ENCODE peak calls at places on chromosomes 3 and 15, in six cellular contexts. X is HepG2, M is SK-N-SH, D is GM12892, N is GM12878, Y is K562. K is an unnamed sample.
A peak's percentile ranks its signal among the peaks of the same experiment; 100 is the strongest.

GRCh38 chr3:168048414-168049330 is 47.1 kb downstream of the GOLIM4 start:
- DNase-seq in X (no peak), M (no peak), D (no peak), N (no peak), Y (no peak), K (no peak)

GRCh38 chr3:166531730-166532129 is 694.5 kb upstream of the BCHE start:
- DNase-seq in X (no peak), M (no peak), D (no peak), N (no peak), Y (no peak), K (no peak)

GRCh38 chr15:90184119-90184785 is 16.9 kb upstream of the SEMA4B start:
- DNase-seq in X (peak; percentile 24), M (no peak), D (peak; percentile 49), N (peak; percentile 76), Y (peak; percentile 84), K (no peak)

GRCh38 chr15:50353251-50353998 is 1.6 kb downstream of the GABPB1 start:
- DNase-seq in X (no peak), M (no peak), D (no peak), N (no peak), Y (peak; percentile 25), K (no peak)

GRCh38 chr3:152159328-152159727 is 109.4 kb upstream of the MBNL1 start:
- DNase-seq in X (no peak), M (no peak), D (no peak), N (no peak), Y (no peak), K (no peak)

GRCh38 chr15:77516786-77517185 is 96.1 kb downstream of the HMG20A start:
- DNase-seq in X (no peak), M (no peak), D (no peak), N (no peak), Y (no peak), K (no peak)

GRCh38 chr3:49656541-49657112 is 17.5 kb upstream of the APEH start:
- DNase-seq in X (no peak), M (no peak), D (no peak), N (no peak), Y (no peak), K (no peak)

GRCh38 chr3:157769378-157769777 is 266.2 kb upstream of the VEPH1 start:
- DNase-seq in X (no peak), M (no peak), D (no peak), N (no peak), Y (no peak), K (no peak)

GRCh38 chr3:129417354-129417753 is 11.1 kb downstream of the EFCAB12 start:
- DNase-seq in X (no peak), M (no peak), D (no peak), N (no peak), Y (no peak), K (no peak)

GRCh38 chr3:175057406-175057805 is 198.3 kb downstream of the NAALADL2 start:
- DNase-seq in X (no peak), M (no peak), D (no peak), N (no peak), Y (no peak), K (no peak)

GRCh38 chr15:91885054-91885453 is 31.5 kb downstream of the SLCO3A1 start:
- DNase-seq in X (no peak), M (no peak), D (no peak), N (no peak), Y (no peak), K (no peak)

GRCh38 chr3:29746163-29746562 is 465.3 kb downstream of the RBMS3 start:
- DNase-seq in X (no peak), M (no peak), D (no peak), N (no peak), Y (no peak), K (no peak)

GRCh38 chr3:134495980-134496379 is 10.1 kb downstream of the CEP63 start:
- DNase-seq in X (no peak), M (no peak), D (no peak), N (no peak), Y (no peak), K (no peak)

GRCh38 chr15:48059786-48060185 is 61.0 kb upstream of the SLC24A5 start:
- DNase-seq in X (no peak), M (no peak), D (no peak), N (no peak), Y (no peak), K (no peak)

GRCh38 chr15:71397377-71397776 is 282.1 kb downstream of the THSD4 start:
- DNase-seq in X (no peak), M (no peak), D (no peak), N (no peak), Y (no peak), K (no peak)

GRCh38 chr15:71003314-71003713 is 110.7 kb downstream of the LRRC49 start:
- DNase-seq in X (no peak), M (no peak), D (no peak), N (no peak), Y (no peak), K (no peak)

GRCh38 chr15:41822957-41823356 is 4.9 kb upstream of the JMJD7 start:
- DNase-seq in X (no peak), M (no peak), D (no peak), N (no peak), Y (no peak), K (no peak)

GRCh38 chr15:63971427-63971805 is 74.9 kb downstream of the DAPK2 start:
- DNase-seq in X (no peak), M (no peak), D (no peak), N (no peak), Y (peak; percentile 53), K (no peak)

GRCh38 chr3:177591371-177591770 is 394.1 kb upstream of the TBL1XR1 start:
- DNase-seq in X (no peak), M (no peak), D (no peak), N (peak; percentile 35), Y (no peak), K (no peak)

GRCh38 chr3:186442162-186442561 is 80.1 kb upstream of the DGKG start:
- DNase-seq in X (no peak), M (no peak), D (no peak), N (no peak), Y (no peak), K (no peak)
- TF ChIP-seq POLR2AphosphoS5 in X (no peak), M (no peak), D (no peak), N (no peak), Y (no peak), K (no peak)

GRCh38 chr15:99410477-99410876 is 155.3 kb upstream of the MEF2A start:
- DNase-seq in X (no peak), M (no peak), D (no peak), N (no peak), Y (no peak), K (no peak)

GRCh38 chr15:99408236-99409096 is 157.2 kb downstream of the LRRC28 start:
- DNase-seq in X (no peak), M (peak; percentile 26), D (no peak), N (no peak), Y (no peak), K (no peak)

GRCh38 chr15:99409097-99409473 is 156.7 kb upstream of the MEF2A start:
- DNase-seq in X (peak; percentile 66), M (peak; percentile 70), D (no peak), N (no peak), Y (no peak), K (no peak)

GRCh38 chr15:99411234-99411633 is 154.6 kb upstream of the MEF2A start:
- DNase-seq in X (no peak), M (no peak), D (no peak), N (no peak), Y (no peak), K (no peak)

DNA sequence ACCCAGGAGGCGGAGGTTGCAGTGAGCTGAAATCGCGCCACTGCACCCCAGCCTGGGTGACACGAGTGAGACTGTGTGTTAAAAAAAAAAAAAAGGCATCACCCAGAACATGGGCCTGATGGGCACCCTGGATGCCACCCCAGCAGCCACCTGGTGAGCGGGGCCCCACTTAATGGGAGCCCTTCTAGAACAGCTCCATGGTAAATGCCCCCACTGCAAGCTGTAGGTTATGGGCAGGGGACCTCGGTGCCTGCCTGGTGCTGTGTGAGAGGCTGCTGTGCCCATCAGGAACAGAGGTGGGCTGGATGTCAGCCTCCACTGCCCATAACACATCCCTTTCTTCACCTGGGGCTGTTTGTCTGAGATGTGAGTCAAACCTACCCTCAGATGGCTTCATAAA is 156.2 kb upstream of the MEF2A start:
- DNase-seq in X (no peak), M (no peak), D (no peak), N (no peak), Y (no peak), K (no peak)
- TF ChIP-seq TAF1 in X (no peak), M (no peak), D (no peak), N (no peak), Y (no peak), K (no peak)

GRCh38 chr3:57069471-57070010 is 9.1 kb downstream of the SPATA12 start:
- DNase-seq in X (no peak), M (no peak), D (no peak), N (no peak), Y (no peak), K (no peak)

GRCh38 chr3:57064615-57065014 is 4.2 kb downstream of the SPATA12 start:
- DNase-seq in X (no peak), M (no peak), D (no peak), N (no peak), Y (no peak), K (no peak)

GRCh38 chr3:57066471-57066870 is 6.0 kb downstream of the SPATA12 start:
- DNase-seq in X (no peak), M (no peak), D (no peak), N (no peak), Y (no peak), K (no peak)

GRCh38 chr3:57065588-57065987 is 5.1 kb downstream of the SPATA12 start:
- DNase-seq in X (no peak), M (no peak), D (no peak), N (no peak), Y (no peak), K (no peak)

GRCh38 chr3:57068437-57069089 is 8.1 kb downstream of the SPATA12 start:
- DNase-seq in X (no peak), M (no peak), D (peak; percentile 52), N (peak; percentile 95), Y (peak; percentile 33), K (peak; percentile 62)
- TF ChIP-seq POLR2AphosphoS5 in X (no peak), M (no peak), D (peak; percentile 36), N (no peak), Y (no peak), K (no peak)

DNA sequence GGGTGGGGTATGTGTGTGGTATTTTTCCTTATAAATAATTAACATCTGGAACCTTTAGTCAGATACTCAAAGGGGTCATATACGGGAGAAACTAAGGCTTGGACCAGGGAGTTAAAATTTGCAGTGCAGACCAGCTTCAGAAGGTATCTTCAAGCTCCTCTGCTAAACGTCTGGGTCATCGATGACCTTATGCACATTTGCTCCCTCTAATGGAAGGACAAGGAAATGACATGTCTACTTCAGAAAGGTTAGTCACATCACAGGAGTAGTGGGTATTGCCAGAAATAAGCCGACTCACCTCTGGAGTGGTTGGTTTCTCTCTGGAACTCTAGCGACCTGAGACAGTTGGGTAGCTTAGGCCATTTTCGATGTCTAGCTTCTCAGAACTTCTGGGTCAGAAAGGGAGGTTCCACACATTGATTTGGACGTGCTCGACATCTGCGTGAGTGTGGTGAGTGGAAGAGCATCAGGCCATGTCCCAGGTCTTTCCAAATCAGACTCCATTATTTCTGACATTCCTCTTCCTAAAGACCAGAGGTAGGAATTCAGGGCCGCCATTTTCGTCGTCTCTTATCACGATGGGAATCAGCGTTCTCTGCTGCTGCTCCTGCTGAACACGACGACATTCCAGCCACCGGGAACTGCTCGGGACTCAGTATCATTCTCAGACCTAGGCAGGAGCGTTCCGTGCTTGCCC is 31.8 kb upstream of the RASA2 start:
- DNase-seq in X (peak; percentile 77), M (peak; percentile 75), D (peak; percentile 61), N (peak; percentile 53), Y (peak; percentile 72), K (peak; percentile 63)
- TF ChIP-seq TAF1 in X (no peak), M (no peak), D (no peak), N (no peak), Y (no peak), K (no peak)

K was measured in GM12891.